ENCODE peak calls at places on chromosomes 5 and 9, in four cellular contexts. N, K, J and M are unnamed samples.

GRCh38 chr5:158812381-158812780 is 287.3 kb downstream of the EBF1 start:
- DNase-seq in J (peak; percentile 51), K (no peak), N (no peak), M (peak; percentile 44)

GRCh38 chr5:104363567-104363966 is 801.0 kb upstream of the NUDT12 start:
- DNase-seq in N (no peak), K (no peak), J (no peak), M (no peak)

GRCh38 chr9:93159601-93160418 is 24.1 kb upstream of the WNK2 start:
- DNase-seq in J (no peak), N (peak; percentile 96), K (peak; percentile 76), M (peak; percentile 95)

GRCh38 chr5:57824047-57824446 is 341.4 kb upstream of the ACTBL2 start:
- DNase-seq in J (no peak), K (no peak), N (no peak), M (no peak)

GRCh38 chr5:130964238-130965192 is 200.5 kb downstream of the HINT1 start:
- DNase-seq in N (no peak), K (no peak), J (no peak), M (no peak)

GRCh38 chr9:91378695-91379127 is 17.0 kb upstream of the AUH start:
- DNase-seq in N (no peak), J (no peak), K (no peak), M (no peak)

GRCh38 chr9:38432922-38433510 is 8.8 kb upstream of the IGFBPL1 start:
- DNase-seq in J (no peak), N (no peak), K (peak; percentile 43), M (peak; percentile 73)

GRCh38 chr5:128534729-128535128 is 3.3 kb downstream of the FBN2 start:
- DNase-seq in N (no peak), J (no peak), K (no peak), M (no peak)

DNA sequence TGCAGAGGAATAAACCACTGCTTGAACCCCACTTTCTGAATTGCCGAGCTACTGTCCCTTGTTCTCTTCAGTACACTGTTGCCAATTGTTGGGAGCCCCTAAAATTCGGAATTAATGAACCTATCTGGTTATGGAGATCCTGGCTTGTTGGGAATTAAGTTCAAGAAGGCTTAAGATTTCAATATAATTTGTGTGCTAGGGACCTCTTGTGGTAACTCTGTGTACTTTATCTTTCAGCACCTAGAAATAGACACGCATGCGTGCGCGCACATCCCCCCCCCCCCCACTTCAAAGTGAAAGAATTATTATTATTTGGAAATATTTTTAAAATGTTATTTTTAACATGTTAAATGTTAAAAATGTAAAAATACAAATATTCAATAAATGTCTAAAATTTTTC is 53.3 kb upstream of the FAM169A start:
- DNase-seq in N (peak; percentile 73), K (peak; percentile 60), J (no peak), M (peak; percentile 75)
- TF ChIP-seq CTCF in N (peak; percentile 65), K (peak; percentile 75), J (peak; percentile 44), M (peak; percentile 67)

GRCh38 chr9:19988281-19988680 is 199.4 kb upstream of the SLC24A2 start:
- DNase-seq in J (no peak), N (no peak), K (no peak), M (no peak)

GRCh38 chr9:19989213-19989612 is 200.4 kb upstream of the SLC24A2 start:
- DNase-seq in K (no peak), J (no peak), N (no peak), M (no peak)

GRCh38 chr9:19985081-19985480 is 196.2 kb upstream of the SLC24A2 start:
- DNase-seq in J (no peak), K (no peak), N (no peak), M (no peak)
- TF ChIP-seq JUNB in J (no peak), K (no peak), N (no peak), M (no peak)

DNA sequence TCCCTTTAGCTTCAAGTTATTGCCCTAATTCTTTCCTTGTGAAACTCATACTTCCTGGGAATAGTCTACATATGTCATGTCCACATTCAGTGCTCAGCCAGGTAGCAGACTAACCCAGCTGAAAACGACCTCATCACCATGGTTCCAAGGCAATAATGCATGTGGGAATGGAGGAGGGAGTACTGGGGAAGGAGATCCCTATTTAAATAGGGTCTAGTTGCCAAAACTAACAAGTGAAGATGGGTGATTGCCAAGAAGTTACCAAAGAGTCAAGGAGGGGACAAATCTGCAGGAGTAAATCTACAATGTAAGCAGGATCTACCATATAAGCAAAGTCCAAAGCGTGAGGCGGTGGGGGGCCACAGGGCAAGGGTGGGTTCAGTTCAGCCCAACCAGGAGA is 47.3 kb upstream of the MCTP1 start:
- DNase-seq in K (no peak), J (no peak), N (no peak), M (no peak)
- TF ChIP-seq CREB1 in K (no peak), J (no peak), N (no peak), M (no peak)

GRCh38 chr5:33470544-33470943 is 29.8 kb downstream of the TARS1 start:
- DNase-seq in N (no peak), J (no peak), K (peak; percentile 16), M (no peak)
- TF ChIP-seq CTCF in N (peak; percentile 38), J (no peak), K (peak; percentile 57), M (peak; percentile 21)

GRCh38 chr9:5500441-5501235 is 9.7 kb upstream of the PDCD1LG2 start:
- DNase-seq in K (no peak), J (no peak), N (no peak), M (no peak)
- TF ChIP-seq JUNB in K (no peak), J (no peak), N (no peak), M (no peak)

GRCh38 chr5:143796753-143797152 is 15.2 kb upstream of the HMHB1 start:
- DNase-seq in J (no peak), K (no peak), N (no peak), M (no peak)
- TF ChIP-seq CREB1 in J (no peak), K (no peak), N (no peak), M (no peak)

GRCh38 chr9:16131269-16131668 is 578.4 kb downstream of the CCDC171 start:
- DNase-seq in K (no peak), J (no peak), N (no peak), M (peak; percentile 56)
- TF ChIP-seq CTCF in K (peak; percentile 30), J (no peak), N (no peak), M (peak; percentile 51)